ENCODE peak calls at places on chromosomes 5 and 9, in seven cellular contexts. Z is NCI-H2029; O is body of pancreas; V is activated T-cell treated with anti-CD3 and anti-CD28 coated beads, Interleukin-2, amount 50 U/mL, for 72 hours; M is AG08396; C is stimulated activated CD8-positive, alpha-beta memory T cell treated with anti-CD3 and anti-CD28 coated beads, Interleukin-15, amount 100 ng/mL, for 4 hours; T is progenitor cell of endocrine pancreas. K is an unnamed sample.

GRCh38 chr5:112238473-112238872 is 180.6 kb downstream of the EPB41L4A start:
- DNase-seq in Z (no peak), O (no peak), V (no peak), M (no peak), C (no peak), T (no peak), K (peak; percentile 54)

GRCh38 chr5:85182344-85182743 is 797.7 kb upstream of the EDIL3 start:
- DNase-seq in Z (no peak), O (no peak), V (no peak), M (no peak), C (no peak), T (no peak), K (no peak)

GRCh38 chr9:70449461-70449860 is 35.0 kb upstream of the KLF9 start:
- DNase-seq in Z (no peak), O (no peak), V (no peak), M (no peak), C (no peak), T (no peak), K (no peak)

GRCh38 chr9:33139421-33140228 is 27.5 kb downstream of the B4GALT1 start:
- DNase-seq in Z (peak; percentile 50), O (peak; percentile 31), V (no peak), M (peak; percentile 74), C (no peak), T (no peak), K (peak; percentile 69)

GRCh38 chr5:32504923-32505596 is 60.5 kb upstream of the ZFR start:
- DNase-seq in Z (peak; percentile 61), O (no peak), V (no peak), M (peak; percentile 79), C (no peak), T (no peak), K (peak; percentile 66)

GRCh38 chr9:21559402-21560280 is 77.5 kb upstream of the IFNE start:
- DNase-seq in Z (no peak), O (peak; percentile 49), V (peak; percentile 63), M (peak; percentile 88), C (no peak), T (peak; percentile 86), K (peak; percentile 64)

GRCh38 chr5:137506296-137506695 is 7.2 kb upstream of the SPOCK1 start:
- DNase-seq in Z (no peak), O (no peak), V (no peak), M (no peak), C (no peak), T (no peak), K (no peak)

GRCh38 chr5:32223972-32224608 is 50.0 kb upstream of the GOLPH3 start:
- DNase-seq in Z (no peak), O (no peak), V (no peak), M (peak; percentile 81), C (no peak), T (no peak), K (peak; percentile 9)

GRCh38 chr5:54455413-54456157 is at the start of gene HSPB3:
- DNase-seq in Z (no peak), O (no peak), V (no peak), M (peak; percentile 35), C (no peak), T (no peak), K (no peak)

GRCh38 chr5:148457183-148457620 is 73.4 kb downstream of the FBXO38 start:
- DNase-seq in Z (no peak), O (no peak), V (no peak), M (no peak), C (no peak), T (no peak), K (peak; percentile 28)

GRCh38 chr5:132427285-132428146 is 58.0 kb downstream of the SLC22A5 start:
- DNase-seq in Z (peak; percentile 95), O (peak; percentile 43), V (peak; percentile 78), M (no peak), C (peak; percentile 65), T (no peak), K (no peak)

GRCh38 chr9:113992994-113993393 is 85.1 kb downstream of the AMBP start:
- DNase-seq in Z (no peak), O (no peak), V (no peak), M (no peak), C (no peak), T (no peak), K (no peak)

GRCh38 chr5:159001247-159001646 is 98.5 kb downstream of the EBF1 start:
- DNase-seq in Z (no peak), O (no peak), V (no peak), M (no peak), C (no peak), T (no peak), K (no peak)

GRCh38 chr9:40928803-40929487 is 199.5 kb downstream of the FOXD4L6 start:
- DNase-seq in Z (no peak), O (no peak), V (no peak), M (no peak), C (no peak), T (no peak), K (no peak)

GRCh38 chr9:104068546-104068945 is 25.6 kb upstream of the SMC2 start:
- DNase-seq in Z (no peak), O (no peak), V (no peak), M (no peak), C (no peak), T (no peak), K (no peak)

GRCh38 chr9:120416816-120417427 is 163.0 kb downstream of the CDK5RAP2 start:
- DNase-seq in Z (no peak), O (no peak), V (no peak), M (no peak), C (no peak), T (no peak), K (no peak)

GRCh38 chr5:56464935-56465756 is 232.0 kb upstream of the ANKRD55 start:
- DNase-seq in Z (no peak), O (no peak), V (no peak), M (no peak), C (no peak), T (no peak), K (peak; percentile 90)

GRCh38 chr9:88396836-88397577 is 8.8 kb downstream of the SPIN1 start:
- DNase-seq in Z (no peak), O (no peak), V (no peak), M (peak; percentile 36), C (no peak), T (no peak), K (peak; percentile 6)

GRCh38 chr5:163489055-163489744 is 16.2 kb upstream of the MAT2B start:
- DNase-seq in Z (no peak), O (no peak), V (no peak), M (no peak), C (no peak), T (no peak), K (peak; percentile 18)

GRCh38 chr5:15598294-15598902 is 98.4 kb downstream of the FBXL7 start:
- DNase-seq in Z (peak; percentile 5), O (no peak), V (peak; percentile 2), M (no peak), C (no peak), T (no peak), K (peak; percentile 22)

GRCh38 chr9:79134654-79135053 is 437.1 kb upstream of the TLE4 start:
- DNase-seq in Z (no peak), O (no peak), V (no peak), M (no peak), C (no peak), T (no peak), K (peak; percentile 47)

GRCh38 chr5:92822183-92822582 is 758.8 kb downstream of the NR2F1-AS1 start:
- DNase-seq in Z (no peak), O (no peak), V (no peak), M (no peak), C (no peak), T (no peak), K (no peak)

GRCh38 chr9:107389617-107390071 is 99.9 kb downstream of the KLF4 start:
- DNase-seq in Z (no peak), O (peak; percentile 56), V (no peak), M (no peak), C (no peak), T (no peak), K (no peak)

GRCh38 chr9:33170464-33171156 is 3.5 kb upstream of the B4GALT1 start:
- DNase-seq in Z (peak; percentile 66), O (peak; percentile 45), V (peak; percentile 60), M (no peak), C (no peak), T (no peak), K (peak; percentile 51)

GRCh38 chr5:158553195-158553945 is 546.3 kb downstream of the EBF1 start:
- DNase-seq in Z (no peak), O (no peak), V (no peak), M (no peak), C (no peak), T (no peak), K (no peak)

GRCh38 chr5:10719965-10720364 is 41.1 kb downstream of the DAP start:
- DNase-seq in Z (no peak), O (no peak), V (no peak), M (peak; percentile 56), C (no peak), T (no peak), K (no peak)

GRCh38 chr9:84315278-84315877 is 25.2 kb downstream of the SLC28A3 start:
- DNase-seq in Z (peak; percentile 54), O (peak; percentile 61), V (peak; percentile 52), M (peak; percentile 41), C (no peak), T (peak; percentile 33), K (peak; percentile 69)

GRCh38 chr9:109843651-109844050 is 63.7 kb downstream of the PALM2AKAP2 start:
- DNase-seq in Z (no peak), O (no peak), V (no peak), M (no peak), C (no peak), T (no peak), K (no peak)

GRCh38 chr9:129626944-129627297 is 958 bp downstream of the NTMT1 start:
- DNase-seq in Z (no peak), O (no peak), V (no peak), M (peak; percentile 78), C (no peak), T (no peak), K (no peak)

K was measured in lung microvascular endothelial cell.